ENCODE peak calls at places on chromosome 7, in ten cellular contexts. Z is spleen, U is astrocyte of the spinal cord, H is Peyer's patch, S is heart right ventricle, I is IMR-90, D is GM12864, M is uterus, W is choroid plexus epithelial cell, J is brain microvascular endothelial cell. C is an unnamed sample.
A peak's percentile ranks its signal among the peaks of the same experiment; 100 is the strongest.

GRCh38 chr7:48643420-48644013 is 280.8 kb upstream of the CDC14C start:
- DNase-seq in S (no peak), I (no peak), W (no peak), Z (no peak), H (no peak), J (no peak), M (no peak), U (no peak), D (no peak), C (no peak)

GRCh38 chr7:95545007-95545615 is 51.2 kb downstream of the PDK4 start:
- DNase-seq in I (peak; percentile 65), S (peak; percentile 69), M (peak; percentile 74), D (no peak), Z (no peak), H (no peak), U (peak; percentile 78), W (peak; percentile 91), J (peak; percentile 71), C (peak; percentile 85)

GRCh38 chr7:135337506-135337905 is 103.9 kb downstream of the STRA8 start:
- DNase-seq in I (no peak), Z (no peak), S (no peak), U (no peak), D (no peak), J (no peak), H (no peak), W (no peak), M (no peak), C (no peak)

GRCh38 chr7:143322646-143323343 is 6.9 kb downstream of the CLCN1 start:
- DNase-seq in Z (no peak), M (no peak), S (peak; percentile 63), J (no peak), D (no peak), H (no peak), I (no peak), U (no peak), W (no peak), C (no peak)

GRCh38 chr7:151880688-151881087 is 3.8 kb upstream of the PRKAG2 start:
- DNase-seq in U (no peak), J (no peak), D (no peak), I (no peak), M (no peak), S (no peak), W (no peak), Z (peak; percentile 46), H (no peak), C (no peak)

GRCh38 chr7:36129048-36129534 is 24.0 kb upstream of the EEPD1 start:
- DNase-seq in H (no peak), I (peak; percentile 55), U (no peak), J (peak; percentile 73), W (peak; percentile 89), Z (no peak), M (no peak), S (peak; percentile 23), D (no peak), C (peak; percentile 70)

GRCh38 chr7:130595986-130596385 is 72.6 kb downstream of the COPG2 start:
- DNase-seq in J (peak; percentile 38), D (no peak), W (peak; percentile 1), M (no peak), H (no peak), U (peak; percentile 5), I (peak; percentile 2), S (peak; percentile 51), Z (no peak), C (peak; percentile 3)

GRCh38 chr7:95302976-95303375 is 21.4 kb downstream of the PON1 start:
- DNase-seq in U (no peak), M (no peak), H (no peak), S (no peak), Z (no peak), W (no peak), I (no peak), J (no peak), D (no peak), C (no peak)

GRCh38 chr7:158373761-158374545 is 213.7 kb downstream of the PTPRN2 start:
- DNase-seq in D (no peak), W (no peak), M (no peak), U (no peak), I (no peak), Z (peak; percentile 58), S (no peak), J (no peak), H (no peak), C (no peak)

GRCh38 chr7:31043035-31043434 is 9.1 kb upstream of the ADCYAP1R1 start:
- DNase-seq in S (no peak), D (no peak), M (no peak), H (no peak), J (no peak), U (no peak), I (no peak), Z (no peak), W (no peak), C (no peak)

GRCh38 chr7:28626629-28627262 is 214.4 kb downstream of the CREB5 start:
- DNase-seq in D (no peak), Z (no peak), H (no peak), J (peak; percentile 15), S (no peak), I (peak; percentile 36), U (peak; percentile 46), M (no peak), W (peak; percentile 72), C (peak; percentile 61)

GRCh38 chr7:28685660-28686417 is 272.3 kb downstream of the TRIL start:
- DNase-seq in H (peak; percentile 24), I (peak; percentile 99), J (peak; percentile 99), M (peak; percentile 99), Z (peak; percentile 83), W (peak; percentile 99), S (peak; percentile 99), U (peak; percentile 99), D (no peak), C (peak; percentile 99)

GRCh38 chr7:5574770-5575269 is 151.2 kb upstream of the TNRC18 start:
- DNase-seq in I (no peak), H (no peak), W (no peak), Z (peak; percentile 76), J (no peak), U (no peak), S (peak; percentile 77), D (no peak), M (peak; percentile 49), C (no peak)

GRCh38 chr7:23477962-23478866 is 7.9 kb upstream of the IGF2BP3 start:
- DNase-seq in D (no peak), M (no peak), I (no peak), S (no peak), J (no peak), U (no peak), W (no peak), H (no peak), Z (no peak), C (no peak)

GRCh38 chr7:871900-872537 is 4.3 kb upstream of the GET4 start:
- DNase-seq in U (no peak), Z (peak; percentile 78), W (no peak), J (no peak), M (no peak), H (no peak), S (no peak), D (no peak), I (no peak), C (no peak)

GRCh38 chr7:874036-874749 is 2.2 kb upstream of the GET4 start:
- DNase-seq in M (peak; percentile 51), H (no peak), D (no peak), S (no peak), U (no peak), J (no peak), Z (no peak), I (no peak), W (peak; percentile 31), C (peak; percentile 26)

GRCh38 chr7:875476-876076 is 778 bp upstream of the GET4 start:
- DNase-seq in H (no peak), W (no peak), J (no peak), Z (peak; percentile 92), D (no peak), S (peak; percentile 22), M (peak; percentile 49), U (no peak), I (no peak), C (no peak)

GRCh38 chr7:875051-875450 is 1.3 kb upstream of the GET4 start:
- DNase-seq in Z (no peak), U (no peak), M (no peak), J (no peak), D (no peak), W (no peak), I (no peak), H (no peak), S (no peak), C (no peak)

DNA sequence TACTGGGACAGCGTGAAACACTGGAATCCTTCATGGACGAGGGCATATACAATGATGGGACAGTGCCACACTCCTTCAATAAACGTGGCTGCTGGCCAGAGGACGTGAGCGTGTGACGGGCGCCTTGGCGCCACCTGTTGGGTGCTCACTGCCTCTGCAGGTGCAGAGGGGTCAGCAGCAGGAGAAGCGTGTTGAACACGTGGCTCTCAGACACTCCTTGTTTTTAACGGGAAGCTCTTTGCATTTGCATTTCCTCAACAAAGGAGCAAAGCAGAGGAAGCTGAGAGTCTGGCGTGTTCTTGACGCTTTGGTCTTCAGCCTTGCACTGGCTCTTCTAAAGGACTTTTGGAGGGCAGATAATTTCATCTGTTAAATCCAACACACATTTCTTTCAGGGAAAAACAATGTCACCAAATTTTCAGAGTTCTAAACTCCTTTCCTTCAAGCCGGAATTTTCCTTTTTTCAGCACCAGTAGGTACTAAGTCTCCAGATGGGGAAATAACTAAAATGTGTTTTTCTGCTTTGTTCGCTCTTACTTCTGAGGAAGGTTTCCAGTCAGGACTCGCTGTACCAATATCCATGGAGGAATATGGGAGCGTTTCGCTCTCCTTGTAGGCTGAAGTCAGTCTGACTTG is 2.9 kb upstream of the GET4 start:
- DNase-seq in I (peak; percentile 75), M (peak; percentile 86), H (peak; percentile 61), W (peak; percentile 89), U (peak; percentile 82), D (peak; percentile 49), Z (peak; percentile 92), J (peak; percentile 70), S (peak; percentile 81), C (peak; percentile 87)
- TF ChIP-seq CTCF in I (peak; percentile 94), M (peak; percentile 87), H (peak; percentile 99), W (peak; percentile 99), U (peak; percentile 97), D (peak; percentile 98), Z (peak; percentile 94), J (peak; percentile 99), S (peak; percentile 97), C (peak; percentile 99)

GRCh38 chr7:107889992-107890391 is 991 bp upstream of the DLD start:
- DNase-seq in S (no peak), H (no peak), U (no peak), Z (no peak), W (no peak), M (no peak), J (no peak), I (no peak), D (no peak), C (no peak)
- H3K4me3 ChIP-seq in S (no peak overlapping the region), H (no peak overlapping the region), U (no peak overlapping the region), Z (no peak overlapping the region), W (no peak overlapping the region), M (no peak overlapping the region), J (no peak overlapping the region), I (no peak overlapping the region), D (no peak overlapping the region), C (no peak overlapping the region)

GRCh38 chr7:38178695-38179344 is 775 bp downstream of the STARD3NL start:
- DNase-seq in H (no peak), D (no peak), Z (no peak), J (no peak), U (no peak), I (peak; percentile 54), W (peak; percentile 65), M (no peak), S (no peak), C (peak; percentile 58)
- TF ChIP-seq CTCF in H (no peak), D (peak; percentile 11), Z (no peak), J (no peak), U (peak; percentile 8), I (no peak), W (no peak), M (no peak), S (no peak), C (peak; percentile 13)

GRCh38 chr7:25854059-25854458 is 297.9 kb upstream of the NFE2L3 start:
- DNase-seq in D (no peak), I (no peak), Z (no peak), M (no peak), J (no peak), S (no peak), H (no peak), W (peak; percentile 14), U (no peak), C (no peak)
- H3K4me3 ChIP-seq in D (no peak overlapping the region), I (no peak overlapping the region), Z (no peak overlapping the region), M (no peak overlapping the region), J (no peak overlapping the region), S (no peak overlapping the region), H (no peak overlapping the region), W (no peak overlapping the region), U (no peak overlapping the region), C (no peak overlapping the region)

C was measured in fibroblast of pulmonary artery.